ENCODE peak calls at places on chromosomes 11 and 22, in six cellular contexts. One of them, this sample, is unnamed. For H3K79me2, the result is how much of the 10 kb centered on the place peaks cover.

GRCh38 chr22:44319685-44320084 is 6.9 kb upstream of the SHISAL1 start:
- DNase-seq in hepatocyte: no peak
- DNase-seq in GM23248: no peak
- DNase-seq in H9: no peak
- DNase-seq in K562: no peak
- DNase-seq in neural progenitor cell: no peak
- DNase-seq in this sample: no peak

GRCh38 chr22:30205281-30206115 is 41.1 kb downstream of the LIF start:
- DNase-seq in hepatocyte: peak
- DNase-seq in neural progenitor cell: no peak
- DNase-seq in H9: no peak
- DNase-seq in GM23248: peak
- DNase-seq in K562: no peak
- DNase-seq in this sample: no peak

GRCh38 chr22:20549232-20549841 is 41.9 kb downstream of the MED15 start:
- DNase-seq in K562: peak
- DNase-seq in H9: no peak
- DNase-seq in neural progenitor cell: no peak
- DNase-seq in GM23248: no peak
- DNase-seq in hepatocyte: no peak
- DNase-seq in this sample: no peak

GRCh38 chr11:128324531-128325141 is 262.7 kb downstream of the ETS1 start:
- DNase-seq in K562: no peak
- DNase-seq in H9: no peak
- DNase-seq in hepatocyte: no peak
- DNase-seq in neural progenitor cell: no peak
- DNase-seq in GM23248: no peak
- DNase-seq in this sample: no peak

GRCh38 chr22:42997577-42997976 is 17.4 kb downstream of the PACSIN2 start:
- DNase-seq in K562: no peak
- DNase-seq in GM23248: peak
- DNase-seq in hepatocyte: no peak
- DNase-seq in H9: no peak
- DNase-seq in neural progenitor cell: no peak
- DNase-seq in this sample: no peak

GRCh38 chr11:61187505-61188130 is 15.7 kb upstream of the PGA3 start:
- DNase-seq in hepatocyte: peak
- DNase-seq in neural progenitor cell: peak
- DNase-seq in GM23248: peak
- DNase-seq in H9: peak
- DNase-seq in K562: peak
- DNase-seq in this sample: peak

GRCh38 chr22:26573026-26573662 is 16.8 kb downstream of the TPST2 start:
- DNase-seq in neural progenitor cell: no peak
- DNase-seq in H9: no peak
- DNase-seq in hepatocyte: no peak
- DNase-seq in K562: no peak
- DNase-seq in GM23248: no peak
- DNase-seq in this sample: no peak

GRCh38 chr22:49862408-49862776 is 8.7 kb downstream of the ZBED4 start:
- DNase-seq in K562: no peak
- DNase-seq in neural progenitor cell: no peak
- DNase-seq in H9: no peak
- DNase-seq in hepatocyte: no peak
- DNase-seq in GM23248: no peak
- DNase-seq in this sample: no peak

GRCh38 chr11:109439684-109440083 is 17.7 kb downstream of the C11orf87 start:
- DNase-seq in hepatocyte: no peak
- DNase-seq in GM23248: no peak
- DNase-seq in neural progenitor cell: no peak
- DNase-seq in H9: no peak
- DNase-seq in K562: no peak
- DNase-seq in this sample: no peak

GRCh38 chr22:23278883-23279675 is 98.8 kb downstream of the BCR start:
- DNase-seq in GM23248: peak
- DNase-seq in hepatocyte: no peak
- DNase-seq in H9: no peak
- DNase-seq in K562: peak
- DNase-seq in neural progenitor cell: no peak
- DNase-seq in this sample: no peak

GRCh38 chr11:6111635-6112034 is 4.2 kb downstream of the OR56B4 start:
- DNase-seq in K562: no peak
- DNase-seq in GM23248: no peak
- DNase-seq in neural progenitor cell: no peak
- DNase-seq in H9: no peak
- DNase-seq in hepatocyte: no peak
- DNase-seq in this sample: no peak

GRCh38 chr11:70423523-70424505 is 25.5 kb downstream of the CTTN start:
- DNase-seq in hepatocyte: no peak
- DNase-seq in GM23248: peak
- DNase-seq in K562: peak
- DNase-seq in neural progenitor cell: peak
- DNase-seq in H9: no peak
- DNase-seq in this sample: no peak

GRCh38 chr11:113090716-113091577 is 129.7 kb downstream of the NCAM1 start:
- DNase-seq in H9: no peak
- DNase-seq in neural progenitor cell: no peak
- DNase-seq in GM23248: no peak
- DNase-seq in hepatocyte: no peak
- DNase-seq in K562: no peak
- DNase-seq in this sample: no peak

GRCh38 chr22:45968003-45968650 is 8.8 kb downstream of the WNT7B start:
- DNase-seq in H9: no peak
- DNase-seq in hepatocyte: no peak
- DNase-seq in GM23248: no peak
- DNase-seq in K562: no peak
- DNase-seq in neural progenitor cell: no peak
- DNase-seq in this sample: no peak

GRCh38 chr11:118921121-118921928 is 4.4 kb downstream of the BCL9L start:
- DNase-seq in neural progenitor cell: peak
- DNase-seq in hepatocyte: peak
- DNase-seq in H9: peak
- DNase-seq in GM23248: peak
- DNase-seq in K562: no peak
- DNase-seq in this sample: no peak

GRCh38 chr11:19829109-19829790 is 116.6 kb downstream of the NAV2 start:
- DNase-seq in neural progenitor cell: no peak
- DNase-seq in K562: no peak
- DNase-seq in H9: no peak
- DNase-seq in GM23248: no peak
- DNase-seq in hepatocyte: peak
- DNase-seq in this sample: no peak

GRCh38 chr11:19827399-19828135 is 114.9 kb downstream of the NAV2 start:
- DNase-seq in neural progenitor cell: peak
- DNase-seq in K562: no peak
- DNase-seq in hepatocyte: no peak
- DNase-seq in GM23248: no peak
- DNase-seq in H9: peak
- DNase-seq in this sample: peak

GRCh38 chr11:19832901-19833300 is 120.3 kb downstream of the NAV2 start:
- DNase-seq in hepatocyte: no peak
- DNase-seq in K562: no peak
- DNase-seq in neural progenitor cell: no peak
- DNase-seq in GM23248: no peak
- DNase-seq in H9: no peak
- DNase-seq in this sample: no peak

GRCh38 chr11:19832166-19832750 is 119.6 kb downstream of the NAV2 start:
- DNase-seq in GM23248: no peak
- DNase-seq in K562: no peak
- DNase-seq in neural progenitor cell: peak
- DNase-seq in hepatocyte: no peak
- DNase-seq in H9: no peak
- DNase-seq in this sample: no peak

DNA sequence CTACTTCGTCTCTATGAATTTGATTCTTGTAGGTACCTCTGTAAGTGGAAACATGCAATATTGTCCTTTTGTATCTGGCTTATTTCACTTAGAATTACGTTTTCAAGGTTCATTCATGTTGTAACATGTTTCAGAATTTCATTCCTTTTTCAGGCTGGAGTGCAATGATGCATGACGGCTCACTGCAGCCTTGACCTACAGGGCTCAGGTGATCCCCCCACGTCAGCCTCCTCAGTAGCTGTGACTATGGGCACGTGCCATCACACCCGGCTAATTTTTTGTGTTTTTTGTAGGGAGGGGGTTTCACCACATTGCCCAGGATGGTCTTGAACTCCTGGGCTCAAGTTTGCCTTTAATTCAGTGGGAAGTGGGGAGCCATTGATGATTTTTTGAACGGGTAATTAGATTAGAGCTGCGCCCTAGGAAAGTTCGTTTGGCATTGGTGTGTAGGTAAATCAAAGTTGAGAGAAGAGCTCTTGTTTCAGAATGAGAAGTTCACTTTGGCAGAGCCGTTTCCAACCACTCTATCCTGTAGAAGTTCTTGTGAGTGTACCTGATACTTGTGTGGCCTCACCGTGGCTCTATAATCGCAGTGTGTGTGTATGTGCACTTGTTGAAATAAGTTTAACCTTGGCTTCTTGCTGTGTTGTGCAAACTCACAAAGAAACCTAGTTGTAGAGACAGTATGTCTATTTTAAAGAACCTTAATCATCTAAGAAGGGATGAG is 115.9 kb downstream of the NAV2 start:
- DNase-seq in hepatocyte: no peak
- DNase-seq in K562: no peak
- DNase-seq in neural progenitor cell: no peak
- DNase-seq in GM23248: no peak
- DNase-seq in H9: no peak
- DNase-seq in this sample: peak
- H3K79me2 ChIP-seq in hepatocyte: half or more
- H3K79me2 ChIP-seq in K562: under half
- H3K79me2 ChIP-seq in neural progenitor cell: under half
- H3K79me2 ChIP-seq in GM23248: half or more
- H3K79me2 ChIP-seq in H9: under half
- H3K79me2 ChIP-seq in this sample: under half

DNA sequence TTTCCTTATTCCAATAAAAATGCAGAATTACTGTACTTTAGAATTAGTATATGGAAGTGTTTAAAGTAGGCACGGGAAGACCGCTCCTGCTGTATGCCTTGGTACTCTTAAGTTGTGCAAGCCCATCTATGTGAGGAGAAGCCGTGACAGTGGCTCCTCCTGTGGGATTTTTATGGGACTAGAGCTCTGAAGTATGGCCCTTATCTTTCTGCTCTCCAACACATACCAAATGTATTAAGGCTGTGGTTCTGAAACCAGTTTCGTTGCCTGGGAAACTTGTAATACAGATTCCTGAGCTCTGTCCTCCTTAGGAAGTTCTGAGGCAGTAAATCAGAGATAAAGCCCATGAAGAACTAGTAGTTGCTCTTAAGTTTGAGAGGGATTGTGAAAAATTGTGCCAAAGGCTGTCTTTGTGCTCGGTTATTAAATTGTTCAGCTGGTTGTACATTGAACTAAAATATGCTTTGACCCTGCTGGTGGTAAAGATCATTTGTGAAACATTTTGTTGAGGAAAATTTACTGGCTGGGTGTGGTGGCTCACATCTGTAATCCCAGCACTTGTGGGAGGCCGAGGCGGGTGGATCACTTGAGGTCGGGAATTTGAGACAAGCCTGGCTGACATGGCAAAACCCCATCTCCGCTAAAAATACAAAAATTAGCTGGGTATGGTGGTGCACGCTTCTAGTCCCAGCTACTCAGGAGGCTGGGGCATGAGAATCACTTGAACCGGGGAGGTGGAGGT is 29.3 kb downstream of the RTN3 start:
- DNase-seq in GM23248: peak
- DNase-seq in K562: no peak
- DNase-seq in hepatocyte: peak
- DNase-seq in neural progenitor cell: no peak
- DNase-seq in H9: no peak
- DNase-seq in this sample: no peak
- H3K79me2 ChIP-seq in GM23248: half or more
- H3K79me2 ChIP-seq in K562: half or more
- H3K79me2 ChIP-seq in hepatocyte: half or more
- H3K79me2 ChIP-seq in neural progenitor cell: half or more
- H3K79me2 ChIP-seq in H9: under half
- H3K79me2 ChIP-seq in this sample: under half

GRCh38 chr11:77851513-77851912 is 30.6 kb downstream of the AAMDC start:
- DNase-seq in hepatocyte: no peak
- DNase-seq in H9: no peak
- DNase-seq in K562: no peak
- DNase-seq in GM23248: no peak
- DNase-seq in neural progenitor cell: no peak
- DNase-seq in this sample: no peak

DNA sequence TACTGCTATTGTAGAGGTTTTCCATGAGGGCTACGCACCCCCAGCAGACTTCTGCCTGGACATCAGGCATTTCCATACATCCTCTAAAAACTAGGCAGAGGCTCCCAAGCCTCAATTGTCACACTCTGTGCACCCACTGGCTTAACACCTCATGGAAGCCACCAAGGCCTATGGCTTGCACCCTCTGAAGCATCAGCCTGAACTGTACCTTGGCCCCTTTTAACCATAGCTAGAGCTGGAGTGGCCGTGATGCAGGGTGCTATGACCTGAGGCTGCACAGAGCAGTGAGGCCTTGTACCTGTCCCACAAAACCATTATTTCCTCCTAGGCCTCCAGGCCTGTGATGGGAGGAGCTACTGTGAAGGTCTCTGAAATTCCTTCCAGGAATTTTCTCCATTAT is 33.9 kb downstream of the AAMDC start:
- DNase-seq in H9: no peak
- DNase-seq in K562: no peak
- DNase-seq in GM23248: no peak
- DNase-seq in hepatocyte: no peak
- DNase-seq in neural progenitor cell: no peak
- DNase-seq in this sample: peak
- H3K79me2 ChIP-seq in H9: under half
- H3K79me2 ChIP-seq in K562: under half
- H3K79me2 ChIP-seq in GM23248: under half
- H3K79me2 ChIP-seq in hepatocyte: under half
- H3K79me2 ChIP-seq in neural progenitor cell: under half
- H3K79me2 ChIP-seq in this sample: under half

DNA sequence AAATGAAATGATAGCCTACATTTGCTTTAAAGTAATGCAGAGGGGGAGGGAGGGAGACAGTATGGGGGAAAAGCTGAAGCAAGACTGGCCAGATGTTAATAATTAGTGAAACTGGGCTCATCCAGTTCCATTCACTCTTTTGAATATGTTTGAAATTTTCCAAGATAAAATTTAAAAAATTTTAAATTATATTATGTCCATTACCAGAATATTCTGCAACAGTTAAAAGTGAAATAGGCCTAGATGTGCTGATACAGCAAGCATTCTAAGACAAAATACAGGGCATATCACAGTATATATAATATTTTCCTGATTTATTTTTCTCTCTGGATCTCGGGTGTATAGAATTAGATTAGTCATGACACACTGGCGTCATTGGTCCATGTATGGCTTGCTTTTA is 13.6 kb upstream of the ZNRF3 start:
- DNase-seq in hepatocyte: no peak
- DNase-seq in K562: no peak
- DNase-seq in neural progenitor cell: no peak
- DNase-seq in GM23248: no peak
- DNase-seq in H9: no peak
- DNase-seq in this sample: no peak
- H3K79me2 ChIP-seq in hepatocyte: under half
- H3K79me2 ChIP-seq in K562: under half
- H3K79me2 ChIP-seq in neural progenitor cell: under half
- H3K79me2 ChIP-seq in GM23248: under half
- H3K79me2 ChIP-seq in H9: under half
- H3K79me2 ChIP-seq in this sample: under half